ENCODE peak calls at places on chromosomes 1 and 21, in nine cellular contexts. One of them, this sample, is unnamed.
A peak's percentile ranks its signal among the peaks of the same experiment; 100 is the strongest.

GRCh38 chr21:28938726-28939125 is 54.0 kb downstream of the LTN1 start:
- DNase-seq in ascending aorta: no peak
- DNase-seq in astrocyte of the spinal cord: no peak
- DNase-seq in left lung: no peak
- DNase-seq in NB4: peak; percentile 58
- DNase-seq in brain microvascular endothelial cell: no peak
- DNase-seq in fibroblast of mammary gland: peak; percentile 6
- DNase-seq in heart left ventricle: no peak
- DNase-seq in choroid plexus epithelial cell: no peak
- DNase-seq in this sample: no peak

GRCh38 chr1:158246650-158247049 is 7.6 kb upstream of the CD1A start:
- DNase-seq in left lung: no peak
- DNase-seq in choroid plexus epithelial cell: no peak
- DNase-seq in astrocyte of the spinal cord: no peak
- DNase-seq in ascending aorta: no peak
- DNase-seq in brain microvascular endothelial cell: no peak
- DNase-seq in fibroblast of mammary gland: no peak
- DNase-seq in NB4: peak; percentile 26
- DNase-seq in heart left ventricle: no peak
- DNase-seq in this sample: no peak

GRCh38 chr1:85708826-85709222 is 591 bp upstream of the ZNHIT6 start:
- DNase-seq in ascending aorta: no peak
- DNase-seq in fibroblast of mammary gland: no peak
- DNase-seq in heart left ventricle: no peak
- DNase-seq in NB4: no peak
- DNase-seq in choroid plexus epithelial cell: no peak
- DNase-seq in brain microvascular endothelial cell: no peak
- DNase-seq in left lung: no peak
- DNase-seq in astrocyte of the spinal cord: no peak
- DNase-seq in this sample: no peak

GRCh38 chr1:231334079-231334666 is 3.5 kb downstream of the EXOC8 start:
- DNase-seq in left lung: no peak
- DNase-seq in NB4: no peak
- DNase-seq in choroid plexus epithelial cell: no peak
- DNase-seq in brain microvascular endothelial cell: no peak
- DNase-seq in astrocyte of the spinal cord: no peak
- DNase-seq in ascending aorta: no peak
- DNase-seq in fibroblast of mammary gland: no peak
- DNase-seq in heart left ventricle: no peak
- DNase-seq in this sample: no peak

GRCh38 chr21:31335957-31336738 is 7.9 kb downstream of the TIAM1 start:
- DNase-seq in brain microvascular endothelial cell: peak; percentile 94
- DNase-seq in astrocyte of the spinal cord: peak; percentile 95
- DNase-seq in choroid plexus epithelial cell: peak; percentile 90
- DNase-seq in fibroblast of mammary gland: peak; percentile 96
- DNase-seq in left lung: no peak
- DNase-seq in NB4: no peak
- DNase-seq in heart left ventricle: no peak
- DNase-seq in ascending aorta: no peak
- DNase-seq in this sample: peak; percentile 71

GRCh38 chr1:29990304-29990703 is 733.1 kb downstream of the MATN1 start:
- DNase-seq in fibroblast of mammary gland: no peak
- DNase-seq in brain microvascular endothelial cell: no peak
- DNase-seq in left lung: no peak
- DNase-seq in ascending aorta: no peak
- DNase-seq in heart left ventricle: no peak
- DNase-seq in choroid plexus epithelial cell: no peak
- DNase-seq in NB4: no peak
- DNase-seq in astrocyte of the spinal cord: no peak
- DNase-seq in this sample: no peak

GRCh38 chr1:207890136-207890738 is 20.7 kb downstream of the CD34 start:
- DNase-seq in brain microvascular endothelial cell: peak; percentile 80
- DNase-seq in astrocyte of the spinal cord: peak; percentile 73
- DNase-seq in ascending aorta: peak; percentile 89
- DNase-seq in heart left ventricle: peak; percentile 86
- DNase-seq in NB4: peak; percentile 68
- DNase-seq in left lung: peak; percentile 70
- DNase-seq in choroid plexus epithelial cell: peak; percentile 86
- DNase-seq in fibroblast of mammary gland: peak; percentile 69
- DNase-seq in this sample: peak; percentile 75

GRCh38 chr1:34407140-34407539 is 230.4 kb downstream of the C1orf94 start:
- DNase-seq in brain microvascular endothelial cell: no peak
- DNase-seq in choroid plexus epithelial cell: no peak
- DNase-seq in left lung: no peak
- DNase-seq in astrocyte of the spinal cord: no peak
- DNase-seq in ascending aorta: no peak
- DNase-seq in NB4: no peak
- DNase-seq in fibroblast of mammary gland: no peak
- DNase-seq in heart left ventricle: no peak
- DNase-seq in this sample: no peak

GRCh38 chr1:37482004-37482785 is 7.8 kb downstream of the ZC3H12A start:
- DNase-seq in ascending aorta: no peak
- DNase-seq in heart left ventricle: no peak
- DNase-seq in left lung: no peak
- DNase-seq in brain microvascular endothelial cell: no peak
- DNase-seq in choroid plexus epithelial cell: no peak
- DNase-seq in NB4: no peak
- DNase-seq in fibroblast of mammary gland: no peak
- DNase-seq in astrocyte of the spinal cord: no peak
- DNase-seq in this sample: no peak

GRCh38 chr1:227805606-227806197 is 9.8 kb upstream of the PRSS38 start:
- DNase-seq in choroid plexus epithelial cell: peak; percentile 65
- DNase-seq in fibroblast of mammary gland: peak; percentile 100
- DNase-seq in left lung: no peak
- DNase-seq in brain microvascular endothelial cell: peak; percentile 66
- DNase-seq in heart left ventricle: no peak
- DNase-seq in astrocyte of the spinal cord: peak; percentile 97
- DNase-seq in NB4: no peak
- DNase-seq in ascending aorta: no peak
- DNase-seq in this sample: peak; percentile 96

GRCh38 chr1:6287431-6287886 is 26.6 kb upstream of the GPR153 start:
- DNase-seq in ascending aorta: peak; percentile 75
- DNase-seq in left lung: no peak
- DNase-seq in NB4: no peak
- DNase-seq in choroid plexus epithelial cell: no peak
- DNase-seq in heart left ventricle: no peak
- DNase-seq in astrocyte of the spinal cord: no peak
- DNase-seq in brain microvascular endothelial cell: no peak
- DNase-seq in fibroblast of mammary gland: no peak
- DNase-seq in this sample: no peak
- TF ChIP-seq CTCF in ascending aorta: no peak
- TF ChIP-seq CTCF in left lung: no peak
- TF ChIP-seq CTCF in NB4: no peak
- TF ChIP-seq CTCF in choroid plexus epithelial cell: no peak
- TF ChIP-seq CTCF in heart left ventricle: no peak
- TF ChIP-seq CTCF in astrocyte of the spinal cord: no peak
- TF ChIP-seq CTCF in brain microvascular endothelial cell: no peak
- TF ChIP-seq CTCF in fibroblast of mammary gland: no peak
- TF ChIP-seq CTCF in this sample: no peak

GRCh38 chr1:87594736-87595383 is 266.2 kb downstream of the LMO4 start:
- DNase-seq in heart left ventricle: no peak
- DNase-seq in NB4: no peak
- DNase-seq in choroid plexus epithelial cell: no peak
- DNase-seq in left lung: no peak
- DNase-seq in fibroblast of mammary gland: no peak
- DNase-seq in brain microvascular endothelial cell: no peak
- DNase-seq in ascending aorta: no peak
- DNase-seq in astrocyte of the spinal cord: peak; percentile 24
- DNase-seq in this sample: peak; percentile 19

GRCh38 chr1:87591492-87591891 is 262.8 kb downstream of the LMO4 start:
- DNase-seq in ascending aorta: no peak
- DNase-seq in choroid plexus epithelial cell: no peak
- DNase-seq in heart left ventricle: no peak
- DNase-seq in brain microvascular endothelial cell: no peak
- DNase-seq in NB4: no peak
- DNase-seq in astrocyte of the spinal cord: no peak
- DNase-seq in left lung: no peak
- DNase-seq in fibroblast of mammary gland: no peak
- DNase-seq in this sample: no peak

GRCh38 chr1:87598429-87598828 is 269.7 kb downstream of the LMO4 start:
- DNase-seq in heart left ventricle: no peak
- DNase-seq in brain microvascular endothelial cell: no peak
- DNase-seq in NB4: peak; percentile 26
- DNase-seq in fibroblast of mammary gland: no peak
- DNase-seq in ascending aorta: no peak
- DNase-seq in choroid plexus epithelial cell: peak; percentile 4
- DNase-seq in left lung: no peak
- DNase-seq in astrocyte of the spinal cord: no peak
- DNase-seq in this sample: no peak

GRCh38 chr1:87592156-87592555 is 263.5 kb downstream of the LMO4 start:
- DNase-seq in left lung: no peak
- DNase-seq in astrocyte of the spinal cord: no peak
- DNase-seq in brain microvascular endothelial cell: no peak
- DNase-seq in ascending aorta: no peak
- DNase-seq in heart left ventricle: no peak
- DNase-seq in NB4: no peak
- DNase-seq in choroid plexus epithelial cell: no peak
- DNase-seq in fibroblast of mammary gland: no peak
- DNase-seq in this sample: no peak

DNA sequence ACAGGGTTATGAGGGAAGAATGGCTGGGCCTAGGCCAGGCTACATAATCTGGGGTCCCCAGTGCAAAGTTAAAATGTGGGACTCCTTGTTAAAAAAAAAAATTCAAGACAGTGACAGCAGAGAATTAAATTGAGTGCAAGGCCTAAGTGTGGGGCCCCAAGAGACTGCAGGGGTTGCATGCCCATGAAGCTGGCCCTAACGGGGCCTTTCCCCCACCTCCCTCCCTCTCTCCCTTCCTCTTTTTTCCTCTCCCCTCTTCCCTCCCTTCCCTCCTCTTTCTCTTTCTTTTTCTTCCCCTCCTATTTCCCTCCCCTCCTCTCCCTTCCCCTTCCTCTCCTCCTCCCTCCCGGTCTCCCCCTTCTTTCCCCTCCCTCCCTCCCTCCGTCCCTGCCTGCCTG is 266.7 kb downstream of the LMO4 start:
- DNase-seq in choroid plexus epithelial cell: no peak
- DNase-seq in heart left ventricle: no peak
- DNase-seq in left lung: no peak
- DNase-seq in brain microvascular endothelial cell: no peak
- DNase-seq in ascending aorta: no peak
- DNase-seq in NB4: no peak
- DNase-seq in fibroblast of mammary gland: no peak
- DNase-seq in astrocyte of the spinal cord: no peak
- DNase-seq in this sample: no peak
- H3K4me3 ChIP-seq in choroid plexus epithelial cell: no peak overlapping the region
- H3K4me3 ChIP-seq in heart left ventricle: no peak overlapping the region
- H3K4me3 ChIP-seq in left lung: no peak overlapping the region
- H3K4me3 ChIP-seq in brain microvascular endothelial cell: no peak overlapping the region
- H3K4me3 ChIP-seq in ascending aorta: no peak overlapping the region
- H3K4me3 ChIP-seq in NB4: no peak overlapping the region
- H3K4me3 ChIP-seq in fibroblast of mammary gland: no peak overlapping the region
- H3K4me3 ChIP-seq in astrocyte of the spinal cord: no peak overlapping the region
- H3K4me3 ChIP-seq in this sample: no peak overlapping the region

DNA sequence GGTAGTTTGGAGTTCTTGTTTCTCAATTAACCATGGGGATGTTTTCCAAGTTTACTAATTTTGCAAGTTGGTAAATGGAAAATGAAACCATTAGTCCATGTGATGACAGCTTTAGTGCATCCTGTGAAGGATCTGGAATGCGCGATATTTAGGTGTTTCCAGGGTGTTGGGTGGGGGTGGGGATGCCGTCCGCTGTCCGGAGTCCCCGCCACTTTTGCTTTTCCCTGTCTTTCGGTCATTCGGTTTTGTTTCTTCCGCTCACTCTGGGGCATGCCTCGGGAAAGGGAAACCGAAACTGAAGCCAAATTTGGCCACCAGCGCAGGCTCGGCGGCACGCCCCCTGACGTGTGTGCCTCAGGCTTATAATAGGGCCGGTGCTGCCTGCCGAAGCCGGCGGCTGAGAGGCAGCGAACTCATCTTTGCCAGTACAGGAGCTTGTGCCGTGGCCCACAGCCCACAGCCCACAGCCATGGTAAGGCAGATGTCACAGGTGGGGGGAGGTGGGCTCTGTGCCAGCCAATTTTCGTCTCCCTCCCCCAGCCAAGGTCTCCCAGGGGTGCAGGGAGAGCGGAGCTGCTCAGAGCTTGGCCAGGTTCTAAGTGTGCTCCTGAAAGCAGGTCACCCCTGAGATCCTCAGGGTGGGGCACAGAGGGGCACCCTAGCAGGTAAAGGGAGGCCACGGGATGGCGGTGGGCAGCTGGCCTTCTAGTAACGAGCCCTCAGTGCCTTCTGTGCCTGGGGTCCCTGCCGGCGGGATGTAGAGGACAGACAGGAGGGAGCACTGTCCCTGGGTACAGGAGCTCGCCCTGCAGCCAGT is at the start of gene ISG15:
- DNase-seq in left lung: peak; percentile 93
- DNase-seq in NB4: peak; percentile 88
- DNase-seq in astrocyte of the spinal cord: peak; percentile 85
- DNase-seq in fibroblast of mammary gland: peak; percentile 83
- DNase-seq in heart left ventricle: peak; percentile 94
- DNase-seq in ascending aorta: peak; percentile 96
- DNase-seq in brain microvascular endothelial cell: peak; percentile 86
- DNase-seq in choroid plexus epithelial cell: peak; percentile 86
- DNase-seq in this sample: peak; percentile 82
- TF ChIP-seq CTCF in left lung: no peak
- TF ChIP-seq CTCF in NB4: no peak
- TF ChIP-seq CTCF in astrocyte of the spinal cord: no peak
- TF ChIP-seq CTCF in fibroblast of mammary gland: no peak
- TF ChIP-seq CTCF in heart left ventricle: no peak
- TF ChIP-seq CTCF in ascending aorta: no peak
- TF ChIP-seq CTCF in brain microvascular endothelial cell: peak; percentile 2
- TF ChIP-seq CTCF in choroid plexus epithelial cell: no peak
- TF ChIP-seq CTCF in this sample: no peak

GRCh38 chr1:8135250-8135649 is 109.1 kb upstream of the ERRFI1 start:
- DNase-seq in brain microvascular endothelial cell: no peak
- DNase-seq in ascending aorta: no peak
- DNase-seq in heart left ventricle: no peak
- DNase-seq in NB4: no peak
- DNase-seq in fibroblast of mammary gland: no peak
- DNase-seq in choroid plexus epithelial cell: no peak
- DNase-seq in astrocyte of the spinal cord: no peak
- DNase-seq in left lung: no peak
- DNase-seq in this sample: no peak

GRCh38 chr1:8133190-8133589 is 107.1 kb upstream of the ERRFI1 start:
- DNase-seq in heart left ventricle: no peak
- DNase-seq in choroid plexus epithelial cell: no peak
- DNase-seq in astrocyte of the spinal cord: no peak
- DNase-seq in NB4: no peak
- DNase-seq in ascending aorta: peak; percentile 74
- DNase-seq in brain microvascular endothelial cell: no peak
- DNase-seq in left lung: no peak
- DNase-seq in fibroblast of mammary gland: no peak
- DNase-seq in this sample: no peak

GRCh38 chr1:8134546-8135235 is 108.6 kb upstream of the ERRFI1 start:
- DNase-seq in heart left ventricle: no peak
- DNase-seq in ascending aorta: no peak
- DNase-seq in left lung: no peak
- DNase-seq in NB4: no peak
- DNase-seq in brain microvascular endothelial cell: peak; percentile 74
- DNase-seq in astrocyte of the spinal cord: peak; percentile 41
- DNase-seq in choroid plexus epithelial cell: peak; percentile 72
- DNase-seq in fibroblast of mammary gland: peak; percentile 71
- DNase-seq in this sample: peak; percentile 58

GRCh38 chr1:8136766-8137165 is 110.7 kb upstream of the ERRFI1 start:
- DNase-seq in heart left ventricle: no peak
- DNase-seq in fibroblast of mammary gland: no peak
- DNase-seq in NB4: no peak
- DNase-seq in astrocyte of the spinal cord: no peak
- DNase-seq in left lung: no peak
- DNase-seq in choroid plexus epithelial cell: peak; percentile 34
- DNase-seq in brain microvascular endothelial cell: peak; percentile 20
- DNase-seq in ascending aorta: no peak
- DNase-seq in this sample: no peak

GRCh38 chr1:8133657-8134430 is 107.7 kb upstream of the ERRFI1 start:
- DNase-seq in fibroblast of mammary gland: peak; percentile 98
- DNase-seq in choroid plexus epithelial cell: peak; percentile 96
- DNase-seq in ascending aorta: peak; percentile 91
- DNase-seq in brain microvascular endothelial cell: peak; percentile 90
- DNase-seq in NB4: peak; percentile 45
- DNase-seq in astrocyte of the spinal cord: peak; percentile 98
- DNase-seq in heart left ventricle: no peak
- DNase-seq in left lung: no peak
- DNase-seq in this sample: peak; percentile 90
- H3K4me3 ChIP-seq in fibroblast of mammary gland: no peak overlapping the region
- H3K4me3 ChIP-seq in choroid plexus epithelial cell: peak overlapping the region; percentile 1
- H3K4me3 ChIP-seq in ascending aorta: no peak overlapping the region
- H3K4me3 ChIP-seq in brain microvascular endothelial cell: no peak overlapping the region
- H3K4me3 ChIP-seq in NB4: no peak overlapping the region
- H3K4me3 ChIP-seq in astrocyte of the spinal cord: no peak overlapping the region
- H3K4me3 ChIP-seq in heart left ventricle: no peak overlapping the region
- H3K4me3 ChIP-seq in left lung: no peak overlapping the region
- H3K4me3 ChIP-seq in this sample: peak overlapping the region; percentile 41